ENCODE peak calls at places on chromosomes 5 and 9, in four cellular contexts. One of them, this sample, is unnamed.

GRCh38 chr9:133237271-133237731 is 28.3 kb upstream of the OBP2B start:
- DNase-seq in NCI-H1694 treated with DMSO at 0.1 percent for 48 hours: no peak
- DNase-seq in SJCRH30: no peak
- DNase-seq in activated naive CD8-positive, alpha-beta T cell treated with anti-CD3 and anti-CD28 coated beads, Interleukin-2, amount 50 U/mL, for 24 hours: no peak
- DNase-seq in this sample: no peak

GRCh38 chr5:55994998-55995914 is 493 bp upstream of the IL6ST start:
- DNase-seq in NCI-H1694 treated with DMSO at 0.1 percent for 48 hours: peak; percentile 80
- DNase-seq in activated naive CD8-positive, alpha-beta T cell treated with anti-CD3 and anti-CD28 coated beads, Interleukin-2, amount 50 U/mL, for 24 hours: peak; percentile 97
- DNase-seq in SJCRH30: peak; percentile 97
- DNase-seq in this sample: peak; percentile 97

GRCh38 chr9:127723013-127723412 is 7.1 kb downstream of the TTC16 start:
- DNase-seq in NCI-H1694 treated with DMSO at 0.1 percent for 48 hours: no peak
- DNase-seq in SJCRH30: no peak
- DNase-seq in activated naive CD8-positive, alpha-beta T cell treated with anti-CD3 and anti-CD28 coated beads, Interleukin-2, amount 50 U/mL, for 24 hours: no peak
- DNase-seq in this sample: no peak

GRCh38 chr5:159737263-159737662 is 179.0 kb upstream of the ADRA1B start:
- DNase-seq in activated naive CD8-positive, alpha-beta T cell treated with anti-CD3 and anti-CD28 coated beads, Interleukin-2, amount 50 U/mL, for 24 hours: no peak
- DNase-seq in SJCRH30: no peak
- DNase-seq in NCI-H1694 treated with DMSO at 0.1 percent for 48 hours: no peak
- DNase-seq in this sample: no peak

GRCh38 chr5:79588645-79589044 is 23.6 kb upstream of the TENT2 start:
- DNase-seq in activated naive CD8-positive, alpha-beta T cell treated with anti-CD3 and anti-CD28 coated beads, Interleukin-2, amount 50 U/mL, for 24 hours: no peak
- DNase-seq in NCI-H1694 treated with DMSO at 0.1 percent for 48 hours: no peak
- DNase-seq in SJCRH30: no peak
- DNase-seq in this sample: no peak

GRCh38 chr9:38015267-38015666 is 53.8 kb downstream of the SHB start:
- DNase-seq in SJCRH30: no peak
- DNase-seq in activated naive CD8-positive, alpha-beta T cell treated with anti-CD3 and anti-CD28 coated beads, Interleukin-2, amount 50 U/mL, for 24 hours: no peak
- DNase-seq in NCI-H1694 treated with DMSO at 0.1 percent for 48 hours: no peak
- DNase-seq in this sample: no peak

GRCh38 chr5:134020188-134020587 is 15.4 kb upstream of the VDAC1 start:
- DNase-seq in activated naive CD8-positive, alpha-beta T cell treated with anti-CD3 and anti-CD28 coated beads, Interleukin-2, amount 50 U/mL, for 24 hours: no peak
- DNase-seq in SJCRH30: no peak
- DNase-seq in NCI-H1694 treated with DMSO at 0.1 percent for 48 hours: no peak
- DNase-seq in this sample: no peak

GRCh38 chr5:40378431-40379175 is 301.1 kb upstream of the PTGER4 start:
- DNase-seq in NCI-H1694 treated with DMSO at 0.1 percent for 48 hours: no peak
- DNase-seq in SJCRH30: no peak
- DNase-seq in activated naive CD8-positive, alpha-beta T cell treated with anti-CD3 and anti-CD28 coated beads, Interleukin-2, amount 50 U/mL, for 24 hours: no peak
- DNase-seq in this sample: no peak

GRCh38 chr5:5040712-5041111 is 99.4 kb upstream of the ADAMTS16 start:
- DNase-seq in NCI-H1694 treated with DMSO at 0.1 percent for 48 hours: no peak
- DNase-seq in SJCRH30: no peak
- DNase-seq in activated naive CD8-positive, alpha-beta T cell treated with anti-CD3 and anti-CD28 coated beads, Interleukin-2, amount 50 U/mL, for 24 hours: no peak
- DNase-seq in this sample: no peak

GRCh38 chr9:134325096-134325812 is 1.0 kb upstream of the RXRA start:
- DNase-seq in activated naive CD8-positive, alpha-beta T cell treated with anti-CD3 and anti-CD28 coated beads, Interleukin-2, amount 50 U/mL, for 24 hours: peak; percentile 24
- DNase-seq in NCI-H1694 treated with DMSO at 0.1 percent for 48 hours: no peak
- DNase-seq in SJCRH30: no peak
- DNase-seq in this sample: peak; percentile 42

GRCh38 chr5:159031513-159031912 is 68.2 kb downstream of the EBF1 start:
- DNase-seq in activated naive CD8-positive, alpha-beta T cell treated with anti-CD3 and anti-CD28 coated beads, Interleukin-2, amount 50 U/mL, for 24 hours: no peak
- DNase-seq in SJCRH30: no peak
- DNase-seq in NCI-H1694 treated with DMSO at 0.1 percent for 48 hours: no peak
- DNase-seq in this sample: no peak

GRCh38 chr5:62306494-62307363 is 723 bp downstream of the KIF2A start:
- DNase-seq in activated naive CD8-positive, alpha-beta T cell treated with anti-CD3 and anti-CD28 coated beads, Interleukin-2, amount 50 U/mL, for 24 hours: peak; percentile 65
- DNase-seq in NCI-H1694 treated with DMSO at 0.1 percent for 48 hours: peak; percentile 5
- DNase-seq in SJCRH30: peak; percentile 57
- DNase-seq in this sample: peak; percentile 77

GRCh38 chr5:181195249-181195761 is 9.7 kb downstream of the TRIM7 start:
- DNase-seq in SJCRH30: no peak
- DNase-seq in activated naive CD8-positive, alpha-beta T cell treated with anti-CD3 and anti-CD28 coated beads, Interleukin-2, amount 50 U/mL, for 24 hours: no peak
- DNase-seq in NCI-H1694 treated with DMSO at 0.1 percent for 48 hours: no peak
- DNase-seq in this sample: no peak

GRCh38 chr9:137273616-137274320 is 3.8 kb upstream of the TOR4A start:
- DNase-seq in SJCRH30: peak; percentile 2
- DNase-seq in NCI-H1694 treated with DMSO at 0.1 percent for 48 hours: no peak
- DNase-seq in activated naive CD8-positive, alpha-beta T cell treated with anti-CD3 and anti-CD28 coated beads, Interleukin-2, amount 50 U/mL, for 24 hours: no peak
- DNase-seq in this sample: no peak

GRCh38 chr9:83006378-83006777 is 56.6 kb downstream of the RASEF start:
- DNase-seq in NCI-H1694 treated with DMSO at 0.1 percent for 48 hours: no peak
- DNase-seq in SJCRH30: no peak
- DNase-seq in activated naive CD8-positive, alpha-beta T cell treated with anti-CD3 and anti-CD28 coated beads, Interleukin-2, amount 50 U/mL, for 24 hours: no peak
- DNase-seq in this sample: no peak

GRCh38 chr5:2133080-2133479 is 250.4 kb upstream of the IRX4 start:
- DNase-seq in NCI-H1694 treated with DMSO at 0.1 percent for 48 hours: no peak
- DNase-seq in activated naive CD8-positive, alpha-beta T cell treated with anti-CD3 and anti-CD28 coated beads, Interleukin-2, amount 50 U/mL, for 24 hours: no peak
- DNase-seq in SJCRH30: no peak
- DNase-seq in this sample: no peak

GRCh38 chr9:100397867-100398266 is 29.1 kb upstream of the MSANTD3 start:
- DNase-seq in NCI-H1694 treated with DMSO at 0.1 percent for 48 hours: no peak
- DNase-seq in SJCRH30: no peak
- DNase-seq in activated naive CD8-positive, alpha-beta T cell treated with anti-CD3 and anti-CD28 coated beads, Interleukin-2, amount 50 U/mL, for 24 hours: no peak
- DNase-seq in this sample: no peak

GRCh38 chr9:5892456-5893133 is 1.9 kb downstream of the MLANA start:
- DNase-seq in SJCRH30: no peak
- DNase-seq in NCI-H1694 treated with DMSO at 0.1 percent for 48 hours: no peak
- DNase-seq in activated naive CD8-positive, alpha-beta T cell treated with anti-CD3 and anti-CD28 coated beads, Interleukin-2, amount 50 U/mL, for 24 hours: no peak
- DNase-seq in this sample: no peak

GRCh38 chr5:72234265-72234700 is 85.8 kb downstream of the MRPS27 start:
- DNase-seq in activated naive CD8-positive, alpha-beta T cell treated with anti-CD3 and anti-CD28 coated beads, Interleukin-2, amount 50 U/mL, for 24 hours: peak; percentile 8
- DNase-seq in SJCRH30: no peak
- DNase-seq in NCI-H1694 treated with DMSO at 0.1 percent for 48 hours: no peak
- DNase-seq in this sample: no peak

GRCh38 chr5:79263290-79263689 is 27.4 kb downstream of the JMY start:
- DNase-seq in NCI-H1694 treated with DMSO at 0.1 percent for 48 hours: no peak
- DNase-seq in activated naive CD8-positive, alpha-beta T cell treated with anti-CD3 and anti-CD28 coated beads, Interleukin-2, amount 50 U/mL, for 24 hours: peak; percentile 5
- DNase-seq in SJCRH30: no peak
- DNase-seq in this sample: no peak

GRCh38 chr5:82334856-82335255 is 56.7 kb upstream of the RPS23 start:
- DNase-seq in activated naive CD8-positive, alpha-beta T cell treated with anti-CD3 and anti-CD28 coated beads, Interleukin-2, amount 50 U/mL, for 24 hours: no peak
- DNase-seq in SJCRH30: no peak
- DNase-seq in NCI-H1694 treated with DMSO at 0.1 percent for 48 hours: no peak
- DNase-seq in this sample: no peak

GRCh38 chr5:74630387-74631087 is 10.0 kb downstream of the ENC1 start:
- DNase-seq in activated naive CD8-positive, alpha-beta T cell treated with anti-CD3 and anti-CD28 coated beads, Interleukin-2, amount 50 U/mL, for 24 hours: no peak
- DNase-seq in SJCRH30: no peak
- DNase-seq in NCI-H1694 treated with DMSO at 0.1 percent for 48 hours: no peak
- DNase-seq in this sample: no peak

GRCh38 chr5:169914766-169915165 is 65.5 kb downstream of the INSYN2B start:
- DNase-seq in SJCRH30: no peak
- DNase-seq in NCI-H1694 treated with DMSO at 0.1 percent for 48 hours: no peak
- DNase-seq in activated naive CD8-positive, alpha-beta T cell treated with anti-CD3 and anti-CD28 coated beads, Interleukin-2, amount 50 U/mL, for 24 hours: no peak
- DNase-seq in this sample: no peak

GRCh38 chr5:73446631-73447233 is 1.8 kb downstream of the FOXD1 start:
- DNase-seq in SJCRH30: peak; percentile 36
- DNase-seq in NCI-H1694 treated with DMSO at 0.1 percent for 48 hours: peak; percentile 10
- DNase-seq in activated naive CD8-positive, alpha-beta T cell treated with anti-CD3 and anti-CD28 coated beads, Interleukin-2, amount 50 U/mL, for 24 hours: peak; percentile 12
- DNase-seq in this sample: peak; percentile 38

GRCh38 chr5:39214912-39215709 is 4.3 kb downstream of the FYB1 start:
- DNase-seq in NCI-H1694 treated with DMSO at 0.1 percent for 48 hours: no peak
- DNase-seq in activated naive CD8-positive, alpha-beta T cell treated with anti-CD3 and anti-CD28 coated beads, Interleukin-2, amount 50 U/mL, for 24 hours: no peak
- DNase-seq in SJCRH30: no peak
- DNase-seq in this sample: peak; percentile 50

GRCh38 chr5:8478308-8478707 is 609.4 kb downstream of the MTRR start:
- DNase-seq in activated naive CD8-positive, alpha-beta T cell treated with anti-CD3 and anti-CD28 coated beads, Interleukin-2, amount 50 U/mL, for 24 hours: no peak
- DNase-seq in NCI-H1694 treated with DMSO at 0.1 percent for 48 hours: no peak
- DNase-seq in SJCRH30: no peak
- DNase-seq in this sample: no peak

GRCh38 chr9:25709941-25710340 is 31.7 kb upstream of the TUSC1 start:
- DNase-seq in NCI-H1694 treated with DMSO at 0.1 percent for 48 hours: no peak
- DNase-seq in SJCRH30: no peak
- DNase-seq in activated naive CD8-positive, alpha-beta T cell treated with anti-CD3 and anti-CD28 coated beads, Interleukin-2, amount 50 U/mL, for 24 hours: no peak
- DNase-seq in this sample: no peak

This sample was measured in activated T-cell treated with anti-CD3 and anti-CD28 coated beads, Interleukin-2, amount 50 U/mL, for 48 hours.